ENCODE peak calls at places on chromosomes 2 and 18, in four cellular contexts. O is IMR-90, V is skeletal muscle cell, H is heart left ventricle. K is an unnamed sample.

GRCh38 chr2:241000831-241001321 is 2.5 kb downstream of the SNED1 start:
- DNase-seq in O (no peak), V (no peak), H (no peak), K (no peak)

GRCh38 chr2:161090401-161090800 is 69.8 kb upstream of the TANK start:
- DNase-seq in O (peak; percentile 12), V (no peak), H (no peak), K (no peak)

GRCh38 chr2:46216213-46216612 is 81.0 kb upstream of the EPAS1 start:
- DNase-seq in O (peak; percentile 79), V (peak; percentile 51), H (no peak), K (no peak)

GRCh38 chr2:129233751-129234406 is 745.6 kb upstream of the RAB6C start:
- DNase-seq in O (no peak), V (no peak), H (no peak), K (peak; percentile 17)

GRCh38 chr2:183037660-183038340 is 457 bp downstream of the NCKAP1 start:
- DNase-seq in O (no peak), V (peak; percentile 4), H (peak; percentile 51), K (peak; percentile 76)

GRCh38 chr2:175734679-175735078 is 267.4 kb downstream of the LNPK start:
- DNase-seq in O (no peak), V (no peak), H (peak; percentile 33), K (no peak)

GRCh38 chr2:232236200-232236599 is 142.4 kb upstream of the ALPP start:
- DNase-seq in O (peak; percentile 19), V (no peak), H (no peak), K (no peak)

GRCh38 chr2:198376677-198377076 is 572.3 kb downstream of the PLCL1 start:
- DNase-seq in O (peak; percentile 2), V (no peak), H (no peak), K (no peak)

GRCh38 chr2:199659207-199659606 is 191.8 kb downstream of the FTCDNL1 start:
- DNase-seq in O (peak; percentile 3), V (no peak), H (peak; percentile 45), K (peak; percentile 60)

GRCh38 chr2:239277401-239278085 is 123.3 kb downstream of the HDAC4 start:
- DNase-seq in O (no peak), V (no peak), H (peak; percentile 20), K (no peak)

GRCh38 chr2:65435625-65436168 is 3.3 kb upstream of the SPRED2 start:
- DNase-seq in O (peak; percentile 85), V (peak; percentile 80), H (peak; percentile 90), K (peak; percentile 97)

GRCh38 chr18:23487738-23488625 is 15.3 kb upstream of the RMC1 start:
- DNase-seq in O (peak; percentile 33), V (no peak), H (no peak), K (no peak)

GRCh38 chr2:183866666-183867065 is 731.7 kb upstream of the ZNF804A start:
- DNase-seq in O (no peak), V (no peak), H (no peak), K (no peak)

GRCh38 chr2:75021672-75022071 is 63.2 kb downstream of the POLE4 start:
- DNase-seq in O (peak; percentile 80), V (no peak), H (no peak), K (no peak)

GRCh38 chr2:108351889-108352288 is 25.9 kb upstream of the SULT1C4 start:
- DNase-seq in O (no peak), V (no peak), H (no peak), K (no peak)

GRCh38 chr2:16713011-16713423 is 47.4 kb upstream of the CYRIA start:
- DNase-seq in O (no peak), V (no peak), H (no peak), K (no peak)

GRCh38 chr18:10081477-10081876 is 167.7 kb downstream of the VAPA start:
- DNase-seq in O (peak; percentile 22), V (no peak), H (no peak), K (no peak)

GRCh38 chr2:27194538-27195354 is 17.1 kb upstream of the ATRAID start:
- DNase-seq in O (no peak), V (no peak), H (no peak), K (no peak)

GRCh38 chr2:151730242-151730975 is 3.9 kb downstream of the NEB start:
- DNase-seq in O (peak; percentile 8), V (peak; percentile 16), H (no peak), K (no peak)

GRCh38 chr2:151727593-151728552 is 6.4 kb downstream of the NEB start:
- DNase-seq in O (no peak), V (no peak), H (no peak), K (no peak)

GRCh38 chr2:151728736-151729415 is 5.4 kb downstream of the NEB start:
- DNase-seq in O (no peak), V (no peak), H (no peak), K (no peak)

GRCh38 chr2:151729416-151729811 is 4.9 kb downstream of the NEB start:
- DNase-seq in O (no peak), V (no peak), H (no peak), K (no peak)

GRCh38 chr2:151729837-151730236 is 4.4 kb downstream of the NEB start:
- DNase-seq in O (no peak), V (no peak), H (no peak), K (no peak)
- H3K4me3 ChIP-seq in O (no peak overlapping the region), V (no peak overlapping the region), H (no peak overlapping the region), K (no peak overlapping the region)

DNA sequence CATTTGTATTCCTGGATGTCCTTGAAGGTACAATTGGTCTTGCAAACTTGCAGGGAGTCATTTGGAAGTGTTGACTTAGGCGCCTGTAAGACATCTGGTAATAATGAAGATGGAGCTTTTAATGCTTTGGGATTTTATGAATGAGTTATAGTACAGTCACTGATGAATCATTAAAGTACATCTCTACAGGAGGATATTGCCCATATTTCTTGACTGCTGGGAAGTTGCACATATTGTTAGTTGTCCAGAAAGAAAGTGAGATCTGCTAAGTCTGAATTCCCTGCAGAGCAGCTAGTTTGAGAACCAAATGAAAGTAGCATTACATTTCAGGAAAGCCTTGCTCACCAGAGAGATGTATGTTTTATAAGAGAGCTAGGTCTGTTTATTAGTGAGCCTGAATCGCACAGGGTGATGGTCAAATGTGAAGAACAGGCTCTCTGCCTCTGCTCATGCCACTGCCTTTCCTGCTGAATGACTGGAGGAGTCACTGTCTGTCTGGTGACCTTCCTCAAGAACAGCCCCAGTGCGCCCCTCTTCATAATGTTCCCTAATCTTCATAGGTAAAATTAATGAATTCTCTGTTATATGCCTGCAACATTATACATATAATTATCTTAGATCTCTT is 138.9 kb upstream of the KLHL14 start:
- DNase-seq in O (peak; percentile 4), V (peak; percentile 72), H (no peak), K (no peak)
- H3K4me3 ChIP-seq in O (no peak overlapping the region), V (no peak overlapping the region), H (no peak overlapping the region), K (no peak overlapping the region)

GRCh38 chr2:30232027-30232800 is 880 bp downstream of the LBH start:
- DNase-seq in O (peak; percentile 47), V (no peak), H (peak; percentile 63), K (peak; percentile 89)

GRCh38 chr2:30231726-30232026 is 342 bp downstream of the LBH start:
- DNase-seq in O (no peak), V (no peak), H (no peak), K (no peak)

GRCh38 chr2:30229596-30229995 is 1.7 kb upstream of the LBH start:
- DNase-seq in O (no peak), V (no peak), H (no peak), K (no peak)

GRCh38 chr2:30230479-30230854 is 867 bp upstream of the LBH start:
- DNase-seq in O (peak; percentile 64), V (no peak), H (peak; percentile 63), K (peak; percentile 80)

DNA sequence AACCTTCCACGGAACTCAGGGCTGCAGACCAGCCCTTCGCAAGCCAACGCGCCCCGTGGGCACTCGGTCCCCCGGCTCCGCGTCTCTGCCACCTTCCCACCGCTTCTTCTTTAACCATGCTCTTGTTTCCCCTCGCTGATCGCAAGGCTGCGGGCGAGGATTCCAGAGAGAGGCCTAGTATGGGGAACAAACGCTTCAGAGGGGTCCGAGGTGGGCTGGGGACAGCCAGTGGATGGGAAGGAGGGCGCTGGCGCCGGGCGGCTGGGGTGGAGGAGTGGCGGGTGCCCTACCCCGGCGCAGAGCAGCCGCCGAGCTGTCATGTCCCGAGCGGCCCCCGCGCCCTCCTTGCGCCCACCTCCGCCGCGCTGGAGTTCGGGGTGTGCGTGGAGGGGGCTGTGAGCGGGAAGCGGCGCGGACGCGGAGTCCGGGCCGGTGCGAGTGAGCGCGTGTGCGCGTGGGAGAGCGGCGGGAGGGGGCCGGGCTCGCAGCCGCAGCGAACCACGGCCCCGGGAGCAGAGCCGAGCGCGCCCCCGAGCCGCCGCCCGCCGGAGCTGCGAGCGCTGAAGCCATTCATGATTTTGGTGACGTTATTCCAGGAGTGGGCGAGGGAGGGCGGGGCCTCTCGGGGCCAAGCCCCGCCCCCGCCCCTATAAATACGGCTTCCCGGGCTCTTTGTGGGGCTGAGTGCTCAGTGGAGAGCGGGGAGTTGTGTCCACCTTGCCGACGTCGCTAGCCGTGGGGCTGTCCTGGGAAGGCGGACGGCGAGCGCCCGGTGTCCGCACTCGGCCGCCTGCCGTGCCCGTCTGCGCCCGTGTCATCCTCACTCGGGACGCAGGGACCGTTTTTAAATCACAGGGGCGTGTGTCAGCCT is at the start of gene LBH:
- DNase-seq in O (peak; percentile 90), V (peak; percentile 51), H (peak; percentile 91), K (peak; percentile 98)
- H3K4me3 ChIP-seq in O (peak within 1 kb of the TSS; percentile 84), V (peak within 1 kb of the TSS; percentile 73), H (peak within 1 kb of the TSS; percentile 98), K (peak within 1 kb of the TSS; percentile 92)

GRCh38 chr2:219665926-219666325 is 38.5 kb downstream of the SLC4A3 start:
- DNase-seq in O (no peak), V (no peak), H (no peak), K (no peak)
- H3K4me3 ChIP-seq in O (no peak overlapping the region), V (no peak overlapping the region), H (no peak overlapping the region), K (no peak overlapping the region)

GRCh38 chr2:38620282-38620977 is 17.7 kb upstream of the HNRNPLL start:
- DNase-seq in O (peak; percentile 76), V (no peak), H (no peak), K (no peak)
- H3K4me3 ChIP-seq in O (no peak overlapping the region), V (no peak overlapping the region), H (no peak overlapping the region), K (no peak overlapping the region)

GRCh38 chr18:13435596-13436333 is 217.2 kb downstream of the LDLRAD4 start:
- DNase-seq in O (no peak), V (no peak), H (no peak), K (no peak)

GRCh38 chr18:13437801-13438506 is 219.4 kb downstream of the LDLRAD4 start:
- DNase-seq in O (no peak), V (no peak), H (no peak), K (no peak)

GRCh38 chr18:13436596-13436995 is 218.0 kb downstream of the LDLRAD4 start:
- DNase-seq in O (no peak), V (no peak), H (no peak), K (no peak)

GRCh38 chr18:13438507-13439056 is 220.0 kb downstream of the LDLRAD4 start:
- DNase-seq in O (no peak), V (no peak), H (no peak), K (no peak)

GRCh38 chr18:13437034-13437433 is 218.5 kb downstream of the LDLRAD4 start:
- DNase-seq in O (no peak), V (no peak), H (no peak), K (no peak)
- H3K4me3 ChIP-seq in O (no peak overlapping the region), V (no peak overlapping the region), H (no peak overlapping the region), K (no peak overlapping the region)

DNA sequence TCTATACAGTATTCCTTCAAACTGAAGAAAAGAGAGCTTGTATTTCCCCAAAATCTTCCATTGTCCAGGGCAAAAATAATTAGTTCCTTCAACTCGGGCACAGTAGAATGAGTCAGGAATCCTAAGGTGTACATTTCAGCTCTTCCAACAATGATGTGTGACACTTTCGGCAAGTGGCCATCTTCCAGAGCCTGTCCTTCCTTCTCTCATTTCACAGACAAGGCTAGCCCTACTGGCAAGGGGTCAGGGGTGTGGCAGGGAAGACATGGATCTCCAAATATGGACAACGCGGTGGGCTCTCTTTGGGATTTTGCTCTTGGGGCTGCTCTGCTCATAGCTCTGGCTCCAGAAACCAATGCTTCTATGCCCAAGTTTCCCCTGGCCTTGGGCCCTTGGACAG is 6.0 kb downstream of the B4GALT6 start:
- DNase-seq in O (no peak), V (no peak), H (no peak), K (no peak)
- H3K4me3 ChIP-seq in O (no peak overlapping the region), V (no peak overlapping the region), H (no peak overlapping the region), K (no peak overlapping the region)

K was measured in SK-N-SH.